ENCODE peak calls at places on chromosomes 6 and 20, in five cellular contexts. G, Q, U, P and M are unnamed samples.

GRCh38 chr20:13302647-13303425 is 81.8 kb downstream of the ISM1 start:
- DNase-seq in G (peak; percentile 73), Q (peak; percentile 15), U (no peak), P (no peak), M (no peak)

GRCh38 chr6:105075210-105075609 is 104.6 kb downstream of the POPDC3 start:
- DNase-seq in G (no peak), Q (no peak), U (no peak), P (no peak), M (no peak)

GRCh38 chr6:89048985-89049384 is 31.6 kb upstream of the PNRC1 start:
- DNase-seq in G (peak; percentile 53), Q (no peak), U (no peak), P (no peak), M (no peak)

GRCh38 chr6:125512621-125513020 is 210.9 kb upstream of the HDDC2 start:
- DNase-seq in G (peak; percentile 5), Q (no peak), U (no peak), P (no peak), M (no peak)

GRCh38 chr6:167047554-167047953 is 48.4 kb downstream of the CEP43 start:
- DNase-seq in G (no peak), Q (no peak), U (no peak), P (no peak), M (no peak)

GRCh38 chr6:164108869-164109769 is 694.6 kb downstream of the QKI start:
- DNase-seq in G (peak; percentile 78), Q (no peak), U (no peak), P (peak; percentile 91), M (no peak)

GRCh38 chr20:49310695-49311094 is 32.8 kb upstream of the ZNFX1 start:
- DNase-seq in G (peak; percentile 75), Q (no peak), U (no peak), P (no peak), M (no peak)

GRCh38 chr20:36974660-36975059 is 23.2 kb upstream of the SAMHD1 start:
- DNase-seq in G (no peak), Q (no peak), U (no peak), P (no peak), M (no peak)

GRCh38 chr6:142542704-142543233 is 241.0 kb downstream of the ADGRG6 start:
- DNase-seq in G (peak; percentile 81), Q (peak; percentile 74), U (peak; percentile 30), P (peak; percentile 29), M (no peak)

GRCh38 chr6:139325003-139325600 is 33.3 kb upstream of the TXLNB start:
- DNase-seq in G (no peak), Q (no peak), U (no peak), P (no peak), M (no peak)

GRCh38 chr20:37727247-37727956 is 33.6 kb downstream of the CTNNBL1 start:
- DNase-seq in G (no peak), Q (no peak), U (no peak), P (no peak), M (no peak)

GRCh38 chr6:101276066-101276465 is 117.4 kb upstream of the GRIK2 start:
- DNase-seq in G (no peak), Q (no peak), U (no peak), P (no peak), M (no peak)

GRCh38 chr20:15511551-15511950 is 1061.7 kb downstream of the KIF16B start:
- DNase-seq in G (no peak), Q (no peak), U (no peak), P (no peak), M (no peak)

GRCh38 chr6:63446405-63446804 is 125.9 kb upstream of the LOC128125822 start:
- DNase-seq in G (no peak), Q (no peak), U (no peak), P (no peak), M (no peak)

GRCh38 chr20:22127587-22127986 is 422.1 kb downstream of the PAX1 start:
- DNase-seq in G (no peak), Q (no peak), U (no peak), P (no peak), M (no peak)

GRCh38 chr20:50491926-50492634 is 18.1 kb upstream of the PTPN1 start:
- DNase-seq in G (no peak), Q (peak; percentile 58), U (no peak), P (no peak), M (no peak)

GRCh38 chr20:48791014-48791413 is 36.8 kb downstream of the PREX1 start:
- DNase-seq in G (peak; percentile 53), Q (no peak), U (no peak), P (no peak), M (no peak)

GRCh38 chr20:3162080-3162611 is 2.5 kb upstream of the FASTKD5 start:
- DNase-seq in G (no peak), Q (no peak), U (no peak), P (no peak), M (no peak)

GRCh38 chr6:44653091-44653490 is 265.6 kb downstream of the CDC5L start:
- DNase-seq in G (no peak), Q (no peak), U (no peak), P (no peak), M (no peak)

GRCh38 chr6:90397929-90398674 is 101.5 kb upstream of the BACH2 start:
- DNase-seq in G (peak; percentile 65), Q (peak; percentile 60), U (no peak), P (no peak), M (no peak)

GRCh38 chr20:11229772-11230171 is 556.0 kb upstream of the JAG1 start:
- DNase-seq in G (peak; percentile 82), Q (peak; percentile 74), U (no peak), P (peak; percentile 33), M (peak; percentile 79)

GRCh38 chr6:14652536-14652935 is 535.0 kb downstream of the CD83 start:
- DNase-seq in G (peak; percentile 86), Q (no peak), U (no peak), P (no peak), M (no peak)

GRCh38 chr20:34522969-34523871 is 7.0 kb downstream of the DYNLRB1 start:
- DNase-seq in G (peak; percentile 87), Q (peak; percentile 55), U (no peak), P (peak; percentile 32), M (no peak)

GRCh38 chr6:31158863-31159855 is 770 bp downstream of the TCF19 start:
- DNase-seq in G (peak; percentile 46), Q (no peak), U (no peak), P (no peak), M (no peak)

GRCh38 chr6:152669894-152670293 is 27.8 kb upstream of the MYCT1 start:
- DNase-seq in G (peak; percentile 44), Q (no peak), U (no peak), P (no peak), M (no peak)

GRCh38 chr6:137871299-137871698 is 4.2 kb downstream of the TNFAIP3 start:
- DNase-seq in G (no peak), Q (no peak), U (no peak), P (no peak), M (no peak)

GRCh38 chr6:137868721-137869631 is 1.9 kb downstream of the TNFAIP3 start:
- DNase-seq in G (peak; percentile 14), Q (no peak), U (no peak), P (no peak), M (no peak)

GRCh38 chr6:137869781-137870180 is 2.7 kb downstream of the TNFAIP3 start:
- DNase-seq in G (no peak), Q (no peak), U (no peak), P (no peak), M (no peak)

GRCh38 chr6:137870744-137871247 is 3.7 kb downstream of the TNFAIP3 start:
- DNase-seq in G (no peak), Q (no peak), U (no peak), P (no peak), M (no peak)

DNA sequence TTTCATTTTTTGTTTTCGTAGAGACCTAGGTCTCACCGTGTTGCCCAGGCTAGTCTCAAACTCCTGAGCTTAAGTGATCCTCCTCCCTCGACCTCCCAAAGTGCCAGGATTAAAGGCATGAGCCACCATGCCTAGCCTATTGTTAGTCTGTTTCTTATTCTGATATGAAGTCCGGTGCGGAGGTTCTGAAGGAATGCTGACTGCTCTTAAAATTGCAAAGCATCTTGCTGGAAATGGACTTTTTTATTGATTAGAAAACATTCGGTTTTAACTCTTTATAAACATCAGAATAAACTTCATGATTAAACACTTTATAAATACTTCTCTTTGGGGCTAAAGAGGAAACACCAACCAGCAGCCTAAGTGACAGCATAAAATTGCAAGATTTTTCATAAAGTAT is 3.2 kb downstream of the TNFAIP3 start:
- DNase-seq in G (no peak), Q (no peak), U (no peak), P (no peak), M (no peak)
- H3K4me3 ChIP-seq in G (no peak overlapping the region), Q (peak overlapping the region; percentile 76), U (peak overlapping the region; percentile 19), P (peak overlapping the region; percentile 100), M (no peak overlapping the region)

DNA sequence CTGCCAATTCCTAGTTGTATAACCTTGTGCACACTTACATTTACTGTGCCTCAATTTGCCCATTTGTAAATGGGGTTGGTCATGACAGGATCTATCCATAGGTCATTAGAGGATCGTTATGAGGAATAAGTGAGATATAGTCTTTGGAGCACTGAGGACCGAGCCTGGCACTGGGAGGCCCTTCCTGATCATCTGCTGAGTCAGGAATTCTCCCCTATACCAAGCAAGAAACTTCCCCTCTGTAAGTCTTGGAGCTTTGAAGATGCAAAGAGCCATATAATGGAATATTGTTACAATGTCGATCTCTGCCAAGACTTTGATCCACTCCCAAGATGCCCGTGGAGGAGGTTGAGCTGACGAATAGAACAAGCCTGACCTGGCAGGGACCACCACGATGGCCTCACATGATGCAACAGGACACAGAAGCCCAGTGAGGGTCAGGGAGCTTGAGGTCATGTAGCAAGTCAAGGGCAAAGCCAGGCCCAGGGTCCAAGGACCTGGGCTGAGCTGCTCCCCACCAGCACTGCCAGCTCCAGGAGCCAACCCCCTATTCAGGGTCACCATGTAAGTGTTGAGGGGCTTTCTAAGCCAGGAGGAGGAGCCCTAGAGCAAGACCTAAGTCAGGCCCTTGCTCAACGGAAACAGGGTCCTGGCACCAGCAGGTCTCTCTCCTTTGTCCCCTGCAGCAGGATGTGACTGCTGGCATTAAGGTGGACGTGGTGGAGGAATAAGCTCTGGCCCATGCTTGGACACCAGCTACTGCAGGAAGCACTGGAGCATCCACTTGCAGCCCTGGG is 16.7 kb downstream of the PDRG1 start:
- DNase-seq in G (no peak), Q (no peak), U (no peak), P (no peak), M (no peak)
- TF ChIP-seq CTCF in G (peak; percentile 20), Q (no peak), U (no peak), P (no peak), M (no peak)

DNA sequence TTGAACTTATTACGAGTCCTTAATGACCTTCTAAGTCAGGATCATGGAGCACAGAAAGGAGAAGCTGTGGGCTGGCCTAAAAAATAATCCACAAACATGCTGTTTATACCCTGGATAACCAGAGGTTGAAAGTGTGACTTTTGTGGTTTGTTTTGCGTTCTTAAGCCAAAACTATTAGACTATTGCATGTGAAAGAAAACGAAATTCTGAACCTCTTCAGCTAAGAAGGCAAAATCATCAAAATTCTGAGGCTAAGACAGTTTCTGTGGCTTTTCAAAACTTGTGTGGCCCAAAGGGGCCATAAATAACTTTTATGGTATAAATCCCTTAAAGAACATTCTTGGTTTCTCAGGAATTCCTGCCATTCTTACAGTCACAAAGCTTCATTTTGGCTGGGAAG is 251.0 kb downstream of the UST start:
- DNase-seq in G (no peak), Q (no peak), U (no peak), P (no peak), M (peak; percentile 94)
- H3K27me3 ChIP-seq in G (no peaks in the 10 kb centered on the region), Q (no peaks in the 10 kb centered on the region), U (no peaks in the 10 kb centered on the region), P (no peaks in the 10 kb centered on the region), M (no peaks in the 10 kb centered on the region)

DNA sequence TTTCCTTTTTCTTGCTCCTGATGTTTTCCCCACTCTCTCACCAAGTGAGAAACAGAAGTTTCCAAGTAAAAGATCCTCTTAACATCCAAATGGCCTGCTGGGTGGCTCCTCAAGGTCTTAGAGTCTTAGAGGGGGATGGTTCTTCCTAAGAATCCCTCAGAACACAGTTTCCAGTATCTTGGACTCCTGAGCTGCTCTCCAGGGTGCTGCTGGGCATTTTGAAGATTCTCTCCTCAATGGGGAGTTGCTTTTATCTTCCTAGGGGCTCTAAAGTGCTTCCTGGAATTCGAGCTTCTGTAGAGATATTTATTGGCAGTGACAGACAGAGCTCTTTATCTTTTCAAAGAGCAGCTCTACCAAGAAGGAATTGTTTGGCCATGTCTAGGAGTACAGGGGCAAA is 70.8 kb upstream of the SLC35B3 start:
- DNase-seq in G (no peak), Q (no peak), U (no peak), P (no peak), M (no peak)
- H3K4me3 ChIP-seq in G (no peak overlapping the region), Q (no peak overlapping the region), U (no peak overlapping the region), P (no peak overlapping the region), M (no peak overlapping the region)